ENCODE peak calls at places on chromosomes 2 and 18, in four cellular contexts. One of them, this sample, is unnamed.

GRCh38 chr2:237434916-237435315 is 21.0 kb upstream of the COL6A3 start:
- DNase-seq in central memory CD4-positive, alpha-beta T cell: peak; percentile 72
- DNase-seq in MCF 10A: peak; percentile 66
- DNase-seq in NCI-H2081: no peak
- DNase-seq in this sample: no peak

GRCh38 chr2:220104871-220105351 is 477.5 kb downstream of the SLC4A3 start:
- DNase-seq in MCF 10A: peak; percentile 52
- DNase-seq in central memory CD4-positive, alpha-beta T cell: no peak
- DNase-seq in NCI-H2081: no peak
- DNase-seq in this sample: peak; percentile 12

GRCh38 chr18:48408727-48409590 is at the start of gene ZBTB7C:
- DNase-seq in NCI-H2081: peak; percentile 32
- DNase-seq in central memory CD4-positive, alpha-beta T cell: no peak
- DNase-seq in MCF 10A: no peak
- DNase-seq in this sample: peak; percentile 52

GRCh38 chr2:135904590-135904989 is 28.3 kb upstream of the MCM6 start:
- DNase-seq in MCF 10A: peak; percentile 8
- DNase-seq in central memory CD4-positive, alpha-beta T cell: no peak
- DNase-seq in NCI-H2081: no peak
- DNase-seq in this sample: no peak

GRCh38 chr2:118905206-118905605 is 36.8 kb upstream of the MARCO start:
- DNase-seq in MCF 10A: no peak
- DNase-seq in NCI-H2081: no peak
- DNase-seq in central memory CD4-positive, alpha-beta T cell: no peak
- DNase-seq in this sample: no peak

GRCh38 chr2:234850818-234851217 is 101.0 kb upstream of the SH3BP4 start:
- DNase-seq in MCF 10A: no peak
- DNase-seq in central memory CD4-positive, alpha-beta T cell: no peak
- DNase-seq in NCI-H2081: no peak
- DNase-seq in this sample: no peak

GRCh38 chr2:172919732-172920131 is 155.9 kb upstream of the MAP3K20 start:
- DNase-seq in NCI-H2081: no peak
- DNase-seq in central memory CD4-positive, alpha-beta T cell: no peak
- DNase-seq in MCF 10A: no peak
- DNase-seq in this sample: no peak

GRCh38 chr2:231182500-231182899 is 15.9 kb upstream of the ARMC9 start:
- DNase-seq in NCI-H2081: no peak
- DNase-seq in central memory CD4-positive, alpha-beta T cell: no peak
- DNase-seq in MCF 10A: no peak
- DNase-seq in this sample: no peak

GRCh38 chr2:10504370-10504993 is 56.4 kb upstream of the ODC1 start:
- DNase-seq in MCF 10A: no peak
- DNase-seq in NCI-H2081: no peak
- DNase-seq in central memory CD4-positive, alpha-beta T cell: no peak
- DNase-seq in this sample: no peak

GRCh38 chr2:237253046-237253723 is 160.8 kb downstream of the COL6A3 start:
- DNase-seq in central memory CD4-positive, alpha-beta T cell: no peak
- DNase-seq in MCF 10A: peak; percentile 36
- DNase-seq in NCI-H2081: no peak
- DNase-seq in this sample: no peak

GRCh38 chr2:215879977-215880940 is 133.1 kb downstream of the MREG start:
- DNase-seq in NCI-H2081: no peak
- DNase-seq in central memory CD4-positive, alpha-beta T cell: no peak
- DNase-seq in MCF 10A: no peak
- DNase-seq in this sample: no peak

This sample was measured in WTC11.